ENCODE peak calls at places on chromosomes 11 and 22, in nine cellular contexts. D is transverse colon; H is naive B cell; W is KBM-7; A is activated T-cell treated with anti-CD3 and anti-CD28 coated beads, Interleukin-2, amount 50 U/mL, for 1 hour; Z is AG08395; I is NCI-H1694; F is stimulated activated CD4-positive, alpha-beta T cell treated with anti-CD3 and anti-CD28 coated beads, Interleukin-1b, Interleukin-23, amount 100 ng/mL, for 24 hours; K is SHP77. S is an unnamed sample.

GRCh38 chr22:37822079-37822833 is 926 bp upstream of the GALR3 start:
- DNase-seq in W (no peak), A (no peak), H (no peak), I (no peak), K (peak; percentile 26), D (no peak), F (no peak), Z (no peak), S (no peak)

GRCh38 chr11:65560555-65561418 is 2.6 kb upstream of the LTBP3 start:
- DNase-seq in K (peak; percentile 55), A (no peak), H (no peak), Z (peak; percentile 41), W (no peak), D (peak; percentile 54), F (no peak), I (peak; percentile 66), S (no peak)

GRCh38 chr22:38240734-38241252 is 32.0 kb downstream of the TMEM184B start:
- DNase-seq in A (no peak), K (peak; percentile 28), Z (peak; percentile 63), D (peak; percentile 59), F (no peak), I (no peak), W (peak; percentile 12), H (no peak), S (no peak)

GRCh38 chr22:23229646-23230045 is 49.3 kb downstream of the BCR start:
- DNase-seq in F (no peak), D (no peak), Z (no peak), W (no peak), A (no peak), I (no peak), K (no peak), H (no peak), S (no peak)

GRCh38 chr11:117535870-117536411 is 208.3 kb downstream of the CEP164 start:
- DNase-seq in Z (no peak), K (no peak), W (no peak), A (no peak), H (no peak), I (no peak), F (no peak), D (no peak), S (no peak)

GRCh38 chr11:122038543-122038942 is 77.5 kb downstream of the BLID start:
- DNase-seq in I (no peak), A (no peak), K (no peak), F (no peak), Z (peak; percentile 83), H (no peak), D (no peak), W (no peak), S (no peak)

GRCh38 chr11:93389737-93390136 is 59.2 kb downstream of the DEUP1 start:
- DNase-seq in Z (no peak), W (no peak), H (no peak), I (no peak), D (no peak), K (no peak), A (no peak), F (no peak), S (no peak)

GRCh38 chr11:128288368-128288767 is 299.0 kb downstream of the ETS1 start:
- DNase-seq in D (no peak), A (no peak), F (no peak), Z (no peak), K (no peak), H (no peak), W (no peak), I (no peak), S (no peak)

GRCh38 chr11:69545976-69546617 is 64.6 kb downstream of the LINC01488 start:
- DNase-seq in A (no peak), H (no peak), D (no peak), I (no peak), Z (no peak), F (no peak), K (no peak), W (no peak), S (no peak)

GRCh38 chr22:42360348-42360747 is 71.9 kb downstream of the NFAM1 start:
- DNase-seq in H (no peak), W (no peak), Z (no peak), K (peak; percentile 61), F (no peak), D (no peak), I (no peak), A (no peak), S (no peak)

GRCh38 chr11:6404341-6405038 is 14.2 kb downstream of the SMPD1 start:
- DNase-seq in I (peak; percentile 35), Z (peak; percentile 47), K (no peak), D (no peak), W (no peak), F (no peak), A (no peak), H (no peak), S (no peak)

GRCh38 chr11:7664867-7665266 is 8.4 kb downstream of the CYB5R2 start:
- DNase-seq in Z (no peak), F (no peak), I (no peak), K (no peak), A (no peak), W (no peak), H (no peak), D (no peak), S (no peak)

GRCh38 chr11:64918056-64918455 is 1.0 kb upstream of the ATG2A start:
- DNase-seq in D (no peak), Z (peak; percentile 33), W (peak; percentile 60), I (no peak), H (no peak), F (no peak), K (no peak), A (no peak), S (no peak)

GRCh38 chr11:11535611-11536010 is 86.2 kb downstream of the GALNT18 start:
- DNase-seq in W (peak; percentile 53), K (no peak), A (no peak), Z (no peak), H (no peak), I (no peak), D (no peak), F (no peak), S (no peak)